ENCODE peak calls at places on chromosomes 16 and 17, in seven cellular contexts. One of them, this sample, is unnamed.

GRCh38 chr17:39701784-39702422 is 2.0 kb downstream of the ERBB2 start:
- DNase-seq in epithelial cell of esophagus: peak
- DNase-seq in breast epithelium: no peak
- DNase-seq in fibroblast of lung: no peak
- DNase-seq in cardiac fibroblast: no peak
- DNase-seq in tibial nerve: no peak
- DNase-seq in CD8-positive, alpha-beta memory T cell: no peak
- DNase-seq in this sample: no peak

GRCh38 chr16:31352344-31353115 is 2.4 kb upstream of the ITGAX start:
- DNase-seq in epithelial cell of esophagus: no peak
- DNase-seq in breast epithelium: no peak
- DNase-seq in fibroblast of lung: no peak
- DNase-seq in cardiac fibroblast: no peak
- DNase-seq in tibial nerve: no peak
- DNase-seq in CD8-positive, alpha-beta memory T cell: no peak
- DNase-seq in this sample: no peak

GRCh38 chr16:74448990-74449389 is 27.7 kb upstream of the CLEC18B start:
- DNase-seq in epithelial cell of esophagus: peak
- DNase-seq in breast epithelium: no peak
- DNase-seq in fibroblast of lung: peak
- DNase-seq in cardiac fibroblast: peak
- DNase-seq in tibial nerve: peak
- DNase-seq in CD8-positive, alpha-beta memory T cell: no peak
- DNase-seq in this sample: peak

GRCh38 chr17:12613566-12613965 is 52.1 kb upstream of the MYOCD start:
- DNase-seq in epithelial cell of esophagus: peak
- DNase-seq in breast epithelium: no peak
- DNase-seq in fibroblast of lung: peak
- DNase-seq in cardiac fibroblast: peak
- DNase-seq in tibial nerve: no peak
- DNase-seq in CD8-positive, alpha-beta memory T cell: no peak
- DNase-seq in this sample: peak

GRCh38 chr16:66007717-66008116 is 358.8 kb upstream of the CDH5 start:
- DNase-seq in epithelial cell of esophagus: peak
- DNase-seq in breast epithelium: no peak
- DNase-seq in fibroblast of lung: peak
- DNase-seq in cardiac fibroblast: peak
- DNase-seq in tibial nerve: no peak
- DNase-seq in CD8-positive, alpha-beta memory T cell: no peak
- DNase-seq in this sample: peak

GRCh38 chr17:65550075-65550635 is 11.3 kb downstream of the AXIN2 start:
- DNase-seq in epithelial cell of esophagus: no peak
- DNase-seq in breast epithelium: no peak
- DNase-seq in fibroblast of lung: no peak
- DNase-seq in cardiac fibroblast: no peak
- DNase-seq in tibial nerve: no peak
- DNase-seq in CD8-positive, alpha-beta memory T cell: no peak
- DNase-seq in this sample: no peak

GRCh38 chr16:23508589-23509440 is 1.5 kb downstream of the GGA2 start:
- DNase-seq in epithelial cell of esophagus: no peak
- DNase-seq in breast epithelium: no peak
- DNase-seq in fibroblast of lung: peak
- DNase-seq in cardiac fibroblast: peak
- DNase-seq in tibial nerve: no peak
- DNase-seq in CD8-positive, alpha-beta memory T cell: no peak
- DNase-seq in this sample: no peak

GRCh38 chr17:38415250-38416194 is 12.7 kb upstream of the ARHGAP23 start:
- DNase-seq in epithelial cell of esophagus: peak
- DNase-seq in breast epithelium: no peak
- DNase-seq in fibroblast of lung: no peak
- DNase-seq in cardiac fibroblast: peak
- DNase-seq in tibial nerve: no peak
- DNase-seq in CD8-positive, alpha-beta memory T cell: no peak
- DNase-seq in this sample: no peak

GRCh38 chr16:11780988-11781680 is 15.9 kb downstream of the ZC3H7A start:
- DNase-seq in epithelial cell of esophagus: no peak
- DNase-seq in breast epithelium: no peak
- DNase-seq in fibroblast of lung: no peak
- DNase-seq in cardiac fibroblast: no peak
- DNase-seq in tibial nerve: no peak
- DNase-seq in CD8-positive, alpha-beta memory T cell: no peak
- DNase-seq in this sample: no peak

GRCh38 chr17:19719365-19720209 is 3.2 kb upstream of the SLC47A2 start:
- DNase-seq in epithelial cell of esophagus: peak
- DNase-seq in breast epithelium: no peak
- DNase-seq in fibroblast of lung: no peak
- DNase-seq in cardiac fibroblast: no peak
- DNase-seq in tibial nerve: no peak
- DNase-seq in CD8-positive, alpha-beta memory T cell: no peak
- DNase-seq in this sample: no peak

GRCh38 chr17:34314279-34314678 is 5.0 kb upstream of the CCL8 start:
- DNase-seq in epithelial cell of esophagus: no peak
- DNase-seq in breast epithelium: no peak
- DNase-seq in fibroblast of lung: no peak
- DNase-seq in cardiac fibroblast: peak
- DNase-seq in tibial nerve: peak
- DNase-seq in CD8-positive, alpha-beta memory T cell: no peak
- DNase-seq in this sample: peak

GRCh38 chr16:3106205-3106928 is 6.0 kb upstream of the ZNF205 start:
- DNase-seq in epithelial cell of esophagus: peak
- DNase-seq in breast epithelium: peak
- DNase-seq in fibroblast of lung: peak
- DNase-seq in cardiac fibroblast: peak
- DNase-seq in tibial nerve: peak
- DNase-seq in CD8-positive, alpha-beta memory T cell: peak
- DNase-seq in this sample: peak

GRCh38 chr16:72921620-72922019 is 126.3 kb downstream of the ZFHX3 start:
- DNase-seq in epithelial cell of esophagus: no peak
- DNase-seq in breast epithelium: no peak
- DNase-seq in fibroblast of lung: peak
- DNase-seq in cardiac fibroblast: peak
- DNase-seq in tibial nerve: no peak
- DNase-seq in CD8-positive, alpha-beta memory T cell: no peak
- DNase-seq in this sample: no peak

GRCh38 chr17:31388770-31389672 is 2.5 kb upstream of the RAB11FIP4 start:
- DNase-seq in epithelial cell of esophagus: peak
- DNase-seq in breast epithelium: no peak
- DNase-seq in fibroblast of lung: peak
- DNase-seq in cardiac fibroblast: no peak
- DNase-seq in tibial nerve: no peak
- DNase-seq in CD8-positive, alpha-beta memory T cell: peak
- DNase-seq in this sample: no peak

GRCh38 chr17:21674242-21674731 is 18.0 kb upstream of the KCNJ18 start:
- DNase-seq in epithelial cell of esophagus: no peak
- DNase-seq in breast epithelium: no peak
- DNase-seq in fibroblast of lung: no peak
- DNase-seq in cardiac fibroblast: no peak
- DNase-seq in tibial nerve: no peak
- DNase-seq in CD8-positive, alpha-beta memory T cell: no peak
- DNase-seq in this sample: no peak

GRCh38 chr16:27969574-27969973 is 93.9 kb downstream of the GSG1L start:
- DNase-seq in epithelial cell of esophagus: peak
- DNase-seq in breast epithelium: no peak
- DNase-seq in fibroblast of lung: no peak
- DNase-seq in cardiac fibroblast: peak
- DNase-seq in tibial nerve: no peak
- DNase-seq in CD8-positive, alpha-beta memory T cell: no peak
- DNase-seq in this sample: no peak

GRCh38 chr17:31739300-31739699 is 119.7 kb downstream of the COPRS start:
- DNase-seq in epithelial cell of esophagus: peak
- DNase-seq in breast epithelium: no peak
- DNase-seq in fibroblast of lung: peak
- DNase-seq in cardiac fibroblast: peak
- DNase-seq in tibial nerve: no peak
- DNase-seq in CD8-positive, alpha-beta memory T cell: no peak
- DNase-seq in this sample: no peak

GRCh38 chr17:20896153-20896649 is 146.6 kb downstream of the USP22 start:
- DNase-seq in epithelial cell of esophagus: peak
- DNase-seq in breast epithelium: no peak
- DNase-seq in fibroblast of lung: no peak
- DNase-seq in cardiac fibroblast: peak
- DNase-seq in tibial nerve: no peak
- DNase-seq in CD8-positive, alpha-beta memory T cell: peak
- DNase-seq in this sample: no peak

GRCh38 chr17:76866774-76867577 is 1.2 kb upstream of the MGAT5B start:
- DNase-seq in epithelial cell of esophagus: peak
- DNase-seq in breast epithelium: no peak
- DNase-seq in fibroblast of lung: peak
- DNase-seq in cardiac fibroblast: peak
- DNase-seq in tibial nerve: no peak
- DNase-seq in CD8-positive, alpha-beta memory T cell: no peak
- DNase-seq in this sample: peak

GRCh38 chr17:7220593-7221280 is 999 bp downstream of the ACADVL start:
- DNase-seq in epithelial cell of esophagus: peak
- DNase-seq in breast epithelium: no peak
- DNase-seq in fibroblast of lung: peak
- DNase-seq in cardiac fibroblast: peak
- DNase-seq in tibial nerve: no peak
- DNase-seq in CD8-positive, alpha-beta memory T cell: peak
- DNase-seq in this sample: no peak

GRCh38 chr17:7219812-7220592 is at the start of the genes ACADVL and DLG4:
- DNase-seq in epithelial cell of esophagus: peak
- DNase-seq in breast epithelium: peak
- DNase-seq in fibroblast of lung: peak
- DNase-seq in cardiac fibroblast: peak
- DNase-seq in tibial nerve: peak
- DNase-seq in CD8-positive, alpha-beta memory T cell: peak
- DNase-seq in this sample: peak

GRCh38 chr17:7222972-7223292 is 3.2 kb downstream of the ACADVL start:
- DNase-seq in epithelial cell of esophagus: no peak
- DNase-seq in breast epithelium: no peak
- DNase-seq in fibroblast of lung: no peak
- DNase-seq in cardiac fibroblast: no peak
- DNase-seq in tibial nerve: no peak
- DNase-seq in CD8-positive, alpha-beta memory T cell: no peak
- DNase-seq in this sample: no peak

GRCh38 chr17:7222093-7222971 is 2.6 kb downstream of the ACADVL start:
- DNase-seq in epithelial cell of esophagus: no peak
- DNase-seq in breast epithelium: no peak
- DNase-seq in fibroblast of lung: no peak
- DNase-seq in cardiac fibroblast: no peak
- DNase-seq in tibial nerve: no peak
- DNase-seq in CD8-positive, alpha-beta memory T cell: no peak
- DNase-seq in this sample: no peak

DNA sequence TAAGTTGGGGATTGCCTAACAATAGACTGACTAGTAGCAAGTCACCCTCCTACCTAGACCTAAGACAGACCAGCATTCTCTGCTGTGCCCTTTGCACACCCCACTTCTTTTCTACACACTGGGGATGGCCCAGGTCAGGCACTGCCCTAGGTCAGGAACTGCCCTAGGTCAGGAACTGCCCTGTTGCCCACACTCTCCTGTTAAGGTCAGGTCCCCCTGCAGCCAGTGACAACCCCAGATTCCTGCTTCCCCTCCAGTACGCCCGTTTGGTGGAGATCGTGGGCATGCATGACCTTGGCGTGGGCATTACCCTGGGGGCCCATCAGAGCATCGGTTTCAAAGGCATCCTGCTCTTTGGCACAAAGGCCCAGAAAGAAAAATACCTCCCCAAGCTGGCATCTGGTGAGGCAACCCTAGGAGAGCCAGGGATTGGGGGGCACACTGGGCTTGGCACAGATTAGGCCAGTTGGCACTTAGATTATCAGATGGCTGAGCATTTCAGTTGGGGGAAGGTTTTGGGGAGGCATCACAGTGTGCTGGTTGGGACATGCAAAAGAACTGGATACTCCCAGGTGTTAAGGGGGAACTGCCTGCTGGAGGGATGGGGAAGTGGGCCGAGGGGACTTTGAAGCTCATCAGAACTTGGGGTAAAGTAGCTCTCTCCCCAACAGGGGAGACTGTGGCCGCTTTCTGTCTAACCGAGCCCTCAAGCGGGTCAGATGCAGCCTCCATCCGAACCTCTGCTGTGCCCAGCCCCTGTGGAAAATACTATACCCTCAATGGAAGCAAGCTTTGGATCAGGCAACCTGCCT is 1.7 kb downstream of the ACADVL start:
- DNase-seq in epithelial cell of esophagus: no peak
- DNase-seq in breast epithelium: no peak
- DNase-seq in fibroblast of lung: no peak
- DNase-seq in cardiac fibroblast: no peak
- DNase-seq in tibial nerve: no peak
- DNase-seq in CD8-positive, alpha-beta memory T cell: no peak
- DNase-seq in this sample: no peak
- H3K4me3 ChIP-seq in epithelial cell of esophagus: peak
- H3K4me3 ChIP-seq in breast epithelium: no peak
- H3K4me3 ChIP-seq in fibroblast of lung: no peak
- H3K4me3 ChIP-seq in cardiac fibroblast: peak
- H3K4me3 ChIP-seq in tibial nerve: no peak
- H3K4me3 ChIP-seq in CD8-positive, alpha-beta memory T cell: no peak
- H3K4me3 ChIP-seq in this sample: no peak

GRCh38 chr16:89191901-89192184 is 8.5 kb downstream of the SLC22A31 start:
- DNase-seq in epithelial cell of esophagus: no peak
- DNase-seq in breast epithelium: no peak
- DNase-seq in fibroblast of lung: no peak
- DNase-seq in cardiac fibroblast: no peak
- DNase-seq in tibial nerve: no peak
- DNase-seq in CD8-positive, alpha-beta memory T cell: no peak
- DNase-seq in this sample: no peak
- H3K4me3 ChIP-seq in epithelial cell of esophagus: no peak
- H3K4me3 ChIP-seq in breast epithelium: peak
- H3K4me3 ChIP-seq in fibroblast of lung: peak
- H3K4me3 ChIP-seq in cardiac fibroblast: peak
- H3K4me3 ChIP-seq in tibial nerve: peak
- H3K4me3 ChIP-seq in CD8-positive, alpha-beta memory T cell: no peak
- H3K4me3 ChIP-seq in this sample: peak

DNA sequence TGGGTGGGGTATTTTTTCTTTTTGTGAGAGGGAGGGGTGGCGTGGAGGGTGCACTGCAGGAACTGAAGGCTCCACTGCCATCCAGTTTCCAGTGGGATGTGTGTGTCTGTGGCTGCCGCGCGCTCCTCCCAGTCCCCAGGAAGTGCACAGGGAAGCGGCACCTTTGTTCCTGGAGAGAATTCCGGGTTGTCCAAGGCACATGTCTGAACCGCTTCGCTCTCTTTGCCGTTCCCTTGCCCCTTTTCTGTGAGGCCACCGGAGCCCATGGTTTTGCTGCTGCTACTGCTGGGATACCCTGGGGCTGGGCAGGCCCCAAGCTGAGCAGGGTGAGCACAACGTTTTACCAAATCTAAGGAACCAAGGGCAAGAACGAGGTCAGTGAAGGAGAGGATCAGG is 19.5 kb downstream of the ACSF3 start:
- DNase-seq in epithelial cell of esophagus: no peak
- DNase-seq in breast epithelium: no peak
- DNase-seq in fibroblast of lung: no peak
- DNase-seq in cardiac fibroblast: no peak
- DNase-seq in tibial nerve: no peak
- DNase-seq in CD8-positive, alpha-beta memory T cell: no peak
- DNase-seq in this sample: no peak
- H3K4me3 ChIP-seq in epithelial cell of esophagus: no peak
- H3K4me3 ChIP-seq in breast epithelium: no peak
- H3K4me3 ChIP-seq in fibroblast of lung: no peak
- H3K4me3 ChIP-seq in cardiac fibroblast: no peak
- H3K4me3 ChIP-seq in tibial nerve: no peak
- H3K4me3 ChIP-seq in CD8-positive, alpha-beta memory T cell: no peak
- H3K4me3 ChIP-seq in this sample: no peak

GRCh38 chr17:45233423-45233924 is 11.8 kb downstream of the FMNL1 start:
- DNase-seq in epithelial cell of esophagus: no peak
- DNase-seq in breast epithelium: no peak
- DNase-seq in fibroblast of lung: no peak
- DNase-seq in cardiac fibroblast: no peak
- DNase-seq in tibial nerve: no peak
- DNase-seq in CD8-positive, alpha-beta memory T cell: no peak
- DNase-seq in this sample: no peak
- H3K4me3 ChIP-seq in epithelial cell of esophagus: no peak
- H3K4me3 ChIP-seq in breast epithelium: no peak
- H3K4me3 ChIP-seq in fibroblast of lung: no peak
- H3K4me3 ChIP-seq in cardiac fibroblast: no peak
- H3K4me3 ChIP-seq in tibial nerve: no peak
- H3K4me3 ChIP-seq in CD8-positive, alpha-beta memory T cell: no peak
- H3K4me3 ChIP-seq in this sample: no peak